ENCODE peak calls at places on chromosome 6, in seven cellular contexts. J is trophoblast cell, A is mesenchymal stem cell, V is mesendoderm, Q is H9, P is neuronal stem cell, K is H1. L is an unnamed sample.

GRCh38 chr6:30930506-30930905 is 1.5 kb downstream of the SFTA2 start:
- DNase-seq in K (no peak), V (no peak), J (no peak), P (no peak), A (no peak), Q (no peak), L (no peak)

GRCh38 chr6:21278078-21278790 is 315.3 kb upstream of the SOX4 start:
- DNase-seq in A (no peak), V (no peak), Q (no peak), P (no peak), K (no peak), J (no peak), L (no peak)

GRCh38 chr6:114304304-114304887 is 38.4 kb downstream of the HS3ST5 start:
- DNase-seq in A (peak; percentile 15), V (no peak), K (no peak), Q (no peak), P (no peak), J (peak; percentile 59), L (peak; percentile 24)

GRCh38 chr6:110389689-110390382 is 25.5 kb downstream of the DDO start:
- DNase-seq in Q (no peak), J (no peak), K (no peak), V (no peak), A (no peak), P (no peak), L (no peak)

GRCh38 chr6:37679539-37680476 is 17.9 kb downstream of the MDGA1 start:
- DNase-seq in P (no peak), J (no peak), A (no peak), K (no peak), V (peak; percentile 72), Q (no peak), L (no peak)

GRCh38 chr6:113873043-113873667 is 16.0 kb downstream of the MARCKS start:
- DNase-seq in K (no peak), P (no peak), Q (no peak), J (peak; percentile 14), A (no peak), V (no peak), L (no peak)

GRCh38 chr6:36698196-36698595 is 570 bp downstream of the RAB44 start:
- DNase-seq in A (no peak), P (no peak), K (no peak), V (no peak), J (no peak), Q (peak; percentile 21), L (no peak)

GRCh38 chr6:37483917-37484785 is 15.5 kb downstream of the CCDC167 start:
- DNase-seq in A (peak; percentile 41), Q (peak; percentile 77), V (peak; percentile 48), J (peak; percentile 54), K (peak; percentile 93), P (peak; percentile 61), L (peak; percentile 29)

GRCh38 chr6:31057426-31058003 is 47.2 kb downstream of the MUC22 start:
- DNase-seq in K (no peak), Q (no peak), P (peak; percentile 36), V (no peak), J (no peak), A (peak; percentile 28), L (peak; percentile 63)

GRCh38 chr6:89297695-89298351 is 17.3 kb downstream of the GABRR2 start:
- DNase-seq in A (peak; percentile 89), V (peak; percentile 37), P (no peak), J (peak; percentile 81), K (no peak), Q (no peak), L (peak; percentile 99)

GRCh38 chr6:110581682-110582081 is 105.3 kb upstream of the SLC22A16 start:
- DNase-seq in K (peak; percentile 29), A (no peak), P (no peak), J (no peak), V (peak; percentile 17), Q (no peak), L (no peak)

GRCh38 chr6:45483501-45483900 is 105.8 kb upstream of the SUPT3H start:
- DNase-seq in V (no peak), Q (no peak), J (no peak), A (peak; percentile 72), P (no peak), K (no peak), L (peak; percentile 38)

GRCh38 chr6:13407709-13408695 is 79.4 kb downstream of the GFOD1 start:
- DNase-seq in J (peak; percentile 34), Q (no peak), A (peak; percentile 79), V (no peak), P (no peak), K (no peak), L (peak; percentile 87)

GRCh38 chr6:151313060-151313459 is 73.3 kb downstream of the AKAP12 start:
- DNase-seq in J (no peak), Q (peak; percentile 63), V (peak; percentile 79), K (peak; percentile 59), A (no peak), P (no peak), L (no peak)

GRCh38 chr6:43993881-43994523 is 133.2 kb downstream of the MRPL14 start:
- DNase-seq in K (no peak), Q (no peak), J (no peak), V (no peak), P (no peak), A (no peak), L (no peak)

GRCh38 chr6:165767228-165767627 is 104.2 kb upstream of the PDE10A start:
- DNase-seq in V (no peak), A (no peak), Q (no peak), J (peak; percentile 18), P (no peak), K (no peak), L (no peak)

GRCh38 chr6:20706293-20707165 is 172.3 kb downstream of the CDKAL1 start:
- DNase-seq in P (no peak), Q (no peak), V (no peak), K (no peak), J (no peak), A (peak; percentile 31), L (peak; percentile 73)

GRCh38 chr6:169617562-169617961 is 84.3 kb downstream of the WDR27 start:
- DNase-seq in J (no peak), Q (no peak), K (no peak), P (no peak), V (no peak), A (no peak), L (no peak)

GRCh38 chr6:680666-681374 is 12.1 kb downstream of the EXOC2 start:
- DNase-seq in K (peak; percentile 43), A (no peak), J (no peak), P (no peak), V (no peak), Q (no peak), L (no peak)

GRCh38 chr6:146027586-146028249 is 1.1 kb upstream of the GRM1 start:
- DNase-seq in K (peak; percentile 60), J (no peak), Q (peak; percentile 36), P (peak; percentile 36), A (no peak), V (peak; percentile 32), L (no peak)

GRCh38 chr6:118354641-118355040 is 193.5 kb upstream of the PLN start:
- DNase-seq in K (no peak), J (no peak), Q (no peak), V (no peak), P (no peak), A (no peak), L (no peak)

DNA sequence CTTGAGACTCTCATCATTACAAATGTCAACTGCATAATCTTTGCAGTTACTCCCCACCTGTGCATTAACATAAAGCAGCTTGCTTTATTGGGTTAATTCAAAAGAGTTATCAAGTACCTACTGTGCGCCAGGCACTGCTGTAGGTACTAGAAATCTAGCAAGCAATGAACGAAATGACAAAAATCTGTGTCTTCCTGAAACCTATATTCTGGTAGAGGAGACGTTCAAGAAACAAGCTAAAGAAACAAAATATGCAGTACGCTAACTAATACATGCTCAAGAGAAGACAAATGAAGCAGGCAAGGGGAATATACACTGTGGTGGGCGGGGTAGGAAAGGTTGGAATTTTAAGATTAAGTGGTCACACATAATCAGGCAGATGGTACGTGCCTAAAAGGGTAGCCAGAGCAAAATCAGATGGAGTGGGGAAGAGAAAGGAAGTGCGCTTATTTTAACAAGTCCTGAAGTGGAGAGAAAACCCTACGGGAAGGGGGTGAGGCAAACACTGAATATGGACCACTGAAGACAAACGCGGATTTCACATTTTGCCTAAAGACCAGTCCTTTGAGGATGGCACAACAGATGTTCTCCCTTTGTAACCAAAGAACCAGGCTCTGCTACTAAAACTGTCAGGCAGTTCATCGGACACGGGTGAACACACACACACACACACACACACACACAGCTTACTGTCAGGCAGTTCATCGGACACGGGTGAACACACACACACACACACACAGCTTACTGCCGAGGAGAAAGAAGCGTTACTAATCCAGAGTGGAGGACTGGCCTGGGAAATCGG is 1.2 kb downstream of the ELOVL2 start:
- DNase-seq in A (peak; percentile 72), K (no peak), V (peak; percentile 34), Q (no peak), J (peak; percentile 31), P (peak; percentile 31), L (peak; percentile 44)
- H3K27ac ChIP-seq in A (no peak overlapping the region), K (no peak overlapping the region), V (no peak overlapping the region), Q (no peak overlapping the region), J (no peak overlapping the region), P (no peak overlapping the region), L (peak overlapping the region; percentile 54)

GRCh38 chr6:42042108-42042507 is 8.2 kb upstream of the TAF8 start:
- DNase-seq in J (no peak), K (no peak), A (no peak), V (no peak), Q (no peak), P (no peak), L (no peak)
- H3K23ac ChIP-seq in J (no peak overlapping the region), K (no peak overlapping the region), A (no peak overlapping the region), V (no peak overlapping the region), Q (no peak overlapping the region), P (no peak overlapping the region), L (no peak overlapping the region)

DNA sequence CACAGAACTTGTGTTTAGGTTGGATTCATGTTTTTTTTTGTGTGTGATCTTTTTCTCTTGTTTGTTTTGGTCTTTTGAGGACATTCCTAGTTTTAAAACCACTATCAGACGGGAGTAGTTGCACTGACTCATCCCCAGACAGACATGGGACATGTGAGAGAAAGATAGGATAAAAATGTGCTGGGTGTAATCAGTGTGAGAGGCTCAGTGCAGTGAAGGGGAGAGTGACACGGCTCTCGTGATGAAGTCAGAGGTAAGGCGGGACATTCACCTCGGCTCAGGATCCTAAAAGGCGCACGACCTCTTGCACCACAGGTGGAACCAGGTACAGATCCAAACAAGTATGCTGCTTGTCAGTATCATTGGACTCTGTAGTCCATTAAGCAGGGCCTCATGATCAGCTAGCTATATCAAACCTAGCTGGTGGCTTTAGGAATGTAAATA is 17.9 kb downstream of the FOXO3 start:
- DNase-seq in Q (no peak), A (peak; percentile 86), K (no peak), V (no peak), J (peak; percentile 94), P (no peak), L (peak; percentile 81)
- H3K27ac ChIP-seq in Q (no peak overlapping the region), A (peak overlapping the region; percentile 17), K (no peak overlapping the region), V (no peak overlapping the region), J (peak overlapping the region; percentile 33), P (no peak overlapping the region), L (peak overlapping the region; percentile 35)

DNA sequence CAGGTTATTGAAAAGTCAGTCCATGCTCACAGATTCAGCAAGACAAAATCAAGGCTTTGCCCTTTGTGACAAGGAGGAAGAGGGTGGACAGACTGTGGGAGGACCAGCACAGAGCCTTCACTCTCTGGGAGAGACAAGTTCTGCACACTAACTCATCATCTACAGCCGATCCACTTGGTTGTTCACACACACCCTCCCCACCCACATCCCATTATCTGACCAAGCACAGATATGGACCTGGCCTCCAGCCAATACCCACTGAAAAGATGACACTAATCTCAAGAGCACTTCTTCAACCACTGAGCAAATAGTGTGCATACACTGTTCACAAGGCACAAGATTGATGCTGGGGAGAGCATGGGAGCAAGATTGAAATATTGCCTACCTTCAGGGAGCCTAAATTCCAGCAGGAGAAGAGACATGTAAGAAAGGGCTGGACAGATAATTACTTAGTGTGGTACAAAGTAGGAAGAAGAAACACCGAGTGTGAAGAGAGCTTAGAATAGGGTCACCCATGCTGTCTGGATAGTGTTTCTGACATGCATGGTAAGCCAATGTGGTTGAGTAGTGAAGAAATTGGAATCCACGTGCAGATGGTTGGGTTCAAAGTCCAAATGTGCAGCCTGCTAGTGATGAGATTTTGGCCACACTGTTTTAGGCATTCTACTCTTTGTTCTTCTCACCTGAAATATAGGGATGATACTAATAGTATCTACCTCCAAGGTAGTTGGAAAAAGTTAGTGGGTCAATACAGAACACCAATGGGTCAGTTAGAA is 21.7 kb upstream of the IL17A start:
- DNase-seq in A (no peak), K (no peak), Q (no peak), J (no peak), V (no peak), P (no peak), L (no peak)
- H3K23ac ChIP-seq in A (no peak overlapping the region), K (no peak overlapping the region), Q (no peak overlapping the region), J (no peak overlapping the region), V (no peak overlapping the region), P (no peak overlapping the region), L (no peak overlapping the region)

L was measured in IMR-90.